ENCODE peak calls at places on chromosomes 2 and 18, in five cellular contexts. J is gastrocnemius medialis, X is cardiac fibroblast, P is GM06990, N is transverse colon. G is an unnamed sample.

GRCh38 chr2:171174075-171174474 is 13.4 kb upstream of the TLK1 start:
- DNase-seq in J (no peak), P (no peak), N (no peak), X (no peak), G (no peak)

GRCh38 chr2:222322241-222322640 is 23.4 kb upstream of the PAX3 start:
- DNase-seq in P (no peak), N (no peak), J (no peak), X (no peak), G (peak; percentile 35)

GRCh38 chr2:111990856-111991255 is 64.2 kb upstream of the TMEM87B start:
- DNase-seq in N (no peak), X (no peak), J (no peak), P (no peak), G (no peak)

GRCh38 chr18:74290831-74291770 is 662 bp downstream of the CYB5A start:
- DNase-seq in N (peak; percentile 65), J (no peak), P (peak; percentile 15), X (peak; percentile 37), G (peak; percentile 34)

GRCh38 chr2:109253216-109253615 is 124.2 kb downstream of the SH3RF3 start:
- DNase-seq in P (no peak), X (no peak), N (no peak), J (no peak), G (no peak)

GRCh38 chr2:108835038-108835437 is 48.5 kb downstream of the CCDC138 start:
- DNase-seq in J (no peak), N (no peak), P (peak; percentile 11), X (no peak), G (peak; percentile 13)

GRCh38 chr2:201933792-201934229 is 99.8 kb upstream of the FZD7 start:
- DNase-seq in X (peak; percentile 10), P (no peak), J (peak; percentile 58), N (no peak), G (no peak)

GRCh38 chr18:9413586-9413985 is 61.7 kb upstream of the RALBP1 start:
- DNase-seq in P (no peak), X (peak; percentile 79), J (no peak), N (no peak), G (no peak)

GRCh38 chr2:206084468-206084869 is 1.5 kb downstream of the INO80D start:
- DNase-seq in J (peak; percentile 74), P (peak; percentile 43), N (peak; percentile 67), X (peak; percentile 77), G (no peak)

GRCh38 chr2:128642316-128642715 is 323.6 kb upstream of the HS6ST1 start:
- DNase-seq in P (no peak), J (no peak), X (no peak), N (no peak), G (no peak)

GRCh38 chr18:36179562-36180334 is 7.5 kb upstream of the MOCOS start:
- DNase-seq in P (no peak), X (peak; percentile 96), J (peak; percentile 38), N (peak; percentile 68), G (no peak)

GRCh38 chr18:48662021-48662661 is 123.3 kb downstream of the CTIF start:
- DNase-seq in N (no peak), P (no peak), X (peak; percentile 72), J (no peak), G (no peak)

GRCh38 chr2:111036042-111036441 is 84.7 kb upstream of the BCL2L11 start:
- DNase-seq in X (no peak), P (no peak), J (no peak), N (no peak), G (no peak)

GRCh38 chr2:235580401-235581157 is 86.7 kb downstream of the AGAP1 start:
- DNase-seq in J (no peak), N (no peak), P (no peak), X (no peak), G (no peak)

GRCh38 chr2:181628590-181629585 is 28.0 kb downstream of the CERKL start:
- DNase-seq in J (no peak), N (no peak), P (no peak), X (no peak), G (no peak)

GRCh38 chr2:88113069-88113468 is 14.8 kb downstream of the FABP1 start:
- DNase-seq in X (no peak), P (no peak), N (no peak), J (no peak), G (no peak)

GRCh38 chr2:8525582-8526402 is 156.1 kb upstream of the ID2 start:
- DNase-seq in J (peak; percentile 69), P (peak; percentile 79), N (peak; percentile 90), X (peak; percentile 64), G (peak; percentile 87)

GRCh38 chr2:62478093-62478580 is 27.9 kb downstream of the TMEM17 start:
- DNase-seq in X (peak; percentile 61), P (no peak), J (peak; percentile 21), N (peak; percentile 26), G (no peak)

GRCh38 chr18:76697441-76697901 is 124.9 kb upstream of the ZNF236 start:
- DNase-seq in J (no peak), N (peak; percentile 26), P (no peak), X (peak; percentile 29), G (no peak)

GRCh38 chr18:23281626-23282436 is 146.5 kb downstream of the CABLES1 start:
- DNase-seq in X (peak; percentile 21), N (no peak), P (no peak), J (no peak), G (no peak)

GRCh38 chr2:64017811-64018714 is 1.2 kb downstream of the VPS54 start:
- DNase-seq in J (peak; percentile 18), P (no peak), X (peak; percentile 49), N (peak; percentile 19), G (no peak)

GRCh38 chr2:64599469-64599868 is 54.2 kb downstream of the SERTAD2 start:
- DNase-seq in N (peak; percentile 48), P (no peak), J (no peak), X (peak; percentile 20), G (no peak)

GRCh38 chr2:150107816-150108215 is 379.7 kb downstream of the RND3 start:
- DNase-seq in N (no peak), X (peak; percentile 28), P (no peak), J (no peak), G (no peak)

GRCh38 chr18:34867520-34867919 is 157.4 kb downstream of the DTNA start:
- DNase-seq in P (peak; percentile 9), J (peak; percentile 28), X (peak; percentile 37), N (no peak), G (no peak)

GRCh38 chr2:109134741-109135571 is 6.0 kb downstream of the SH3RF3 start:
- DNase-seq in X (no peak), J (no peak), P (no peak), N (no peak), G (no peak)

GRCh38 chr2:241797441-241798080 is 11.4 kb upstream of the NEU4 start:
- DNase-seq in J (peak; percentile 6), X (no peak), N (peak; percentile 57), P (no peak), G (peak; percentile 31)

GRCh38 chr18:67600181-67600631 is 83.7 kb upstream of the DSEL start:
- DNase-seq in X (peak; percentile 48), P (no peak), N (no peak), J (no peak), G (no peak)

GRCh38 chr18:33914399-33914798 is 310.3 kb downstream of the NOL4 start:
- DNase-seq in X (no peak), P (no peak), J (no peak), N (no peak), G (no peak)

GRCh38 chr2:25164526-25164925 is 3.9 kb downstream of the POMC start:
- DNase-seq in J (no peak), P (no peak), N (no peak), X (no peak), G (no peak)

GRCh38 chr2:102540882-102541281 is 67.9 kb downstream of the SLC9A4 start:
- DNase-seq in N (peak; percentile 66), X (no peak), J (no peak), P (no peak), G (no peak)

GRCh38 chr2:240139011-240139441 is 1.4 kb downstream of the OTOS start:
- DNase-seq in J (peak; percentile 6), P (no peak), X (no peak), N (no peak), G (no peak)

GRCh38 chr2:170369894-170370293 is 191.9 kb downstream of the MYO3B start:
- DNase-seq in P (no peak), X (peak; percentile 42), N (no peak), J (no peak), G (no peak)

DNA sequence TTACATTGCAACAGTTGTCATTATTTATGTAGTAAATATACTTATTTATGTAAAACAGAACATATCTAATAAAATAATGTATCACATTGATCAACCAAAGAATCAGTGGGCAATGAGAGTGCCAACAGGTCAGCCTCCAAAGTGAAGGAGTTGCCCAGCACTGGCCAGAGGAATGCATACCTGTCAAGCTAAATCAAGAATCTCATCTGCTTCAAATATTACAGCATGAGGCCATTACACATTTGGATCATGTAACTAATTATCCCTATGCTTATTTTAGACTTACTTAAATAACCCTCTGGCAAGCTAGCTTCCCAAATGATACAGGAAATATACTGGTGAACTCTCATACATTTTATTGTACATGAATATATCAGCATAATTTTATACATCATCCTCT is 1211.7 kb upstream of the ACVR2A start:
- DNase-seq in N (no peak), X (no peak), P (no peak), J (no peak), G (no peak)
- TF ChIP-seq CTCF in N (no peak), X (no peak), P (no peak), J (no peak), G (no peak)

DNA sequence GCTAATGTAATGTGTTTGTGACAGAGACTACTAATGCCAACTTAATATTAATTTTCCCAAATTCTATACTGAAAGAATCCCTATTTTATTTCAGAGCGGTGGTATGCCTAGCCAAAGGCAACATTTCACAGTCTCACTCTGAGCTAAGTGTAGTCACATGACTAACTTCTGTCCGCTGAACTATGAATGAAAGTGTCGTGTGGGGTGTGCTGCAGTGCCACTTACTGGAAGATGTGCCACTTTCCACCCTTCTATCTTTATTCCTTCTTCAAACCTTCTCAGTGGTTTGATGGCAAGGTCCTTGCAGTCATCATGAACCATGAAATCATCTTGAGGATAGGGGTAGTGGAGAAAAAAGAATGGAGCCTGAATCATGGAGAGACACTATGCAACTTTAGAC is 47.3 kb upstream of the C1D start:
- DNase-seq in X (no peak), P (no peak), J (no peak), N (no peak), G (no peak)
- TF ChIP-seq CTCF in X (no peak), P (peak; percentile 20), J (no peak), N (no peak), G (no peak)

GRCh38 chr2:113202305-113203216 is 28.8 kb downstream of the PSD4 start:
- DNase-seq in X (no peak), N (no peak), J (no peak), P (no peak), G (no peak)
- TF ChIP-seq CTCF in X (no peak), N (no peak), J (no peak), P (no peak), G (no peak)

GRCh38 chr18:1917546-1917945 is 653.8 kb downstream of the METTL4 start:
- DNase-seq in J (no peak), P (no peak), X (no peak), N (no peak), G (no peak)

GRCh38 chr18:1917141-1917540 is 654.2 kb downstream of the METTL4 start:
- DNase-seq in N (no peak), X (no peak), J (no peak), P (no peak), G (no peak)

DNA sequence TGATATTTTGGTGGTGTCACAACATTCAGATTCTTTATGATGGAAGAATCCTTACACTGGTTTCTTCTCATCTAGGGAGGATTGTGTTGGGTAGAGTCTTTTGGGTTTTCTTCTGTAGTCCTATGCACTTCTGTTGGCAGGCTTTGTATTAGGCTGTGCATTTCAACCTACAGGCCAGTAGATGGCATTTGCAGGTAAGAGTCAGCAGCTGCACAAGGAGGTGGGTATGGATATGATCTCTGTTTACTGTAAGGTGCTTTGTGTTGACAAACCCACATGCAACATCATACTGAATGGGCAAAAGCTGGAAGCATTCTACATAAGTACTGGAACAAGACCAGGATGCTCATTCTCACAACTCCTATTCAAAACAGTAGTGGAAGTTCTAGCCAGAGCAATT is 656.8 kb downstream of the METTL4 start:
- DNase-seq in P (no peak), J (no peak), N (no peak), X (peak; percentile 6), G (no peak)
- TF ChIP-seq CTCF in P (peak; percentile 52), J (no peak), N (no peak), X (peak; percentile 19), G (no peak)